ENCODE peak calls at places on chromosomes 3 and 15, in ten cellular contexts. V is Kasumi-1; P is HT1080; Y is AG09319; J is activated gamma-delta T cell treated with Interleukin-2 at 50 U/mL for 16 hours; Z is stimulated activated CD4-positive, alpha-beta T cell treated with anti-CD3 and anti-CD28 coated beads, TNF-alpha, amount 100 ng/mL, for 24 hours; B is HTR-8/SVneo; R is NCI-H1092; F is nucleus accumbens; L is osteocyte. E is an unnamed sample.

GRCh38 chr3:61141697-61142096 is 109.6 kb downstream of the FHIT start:
- DNase-seq in V (no peak), Z (no peak), F (no peak), P (no peak), J (no peak), R (no peak), L (no peak), B (no peak), Y (no peak), E (no peak)

GRCh38 chr15:28128036-28128435 is 28.9 kb upstream of the OCA2 start:
- DNase-seq in L (no peak), R (no peak), Z (no peak), P (no peak), V (no peak), Y (no peak), J (no peak), B (no peak), F (peak), E (peak)

GRCh38 chr3:64166584-64167155 is 58.6 kb downstream of the PRICKLE2 start:
- DNase-seq in Y (no peak), J (no peak), P (peak), F (no peak), B (no peak), V (no peak), R (no peak), L (no peak), Z (no peak), E (no peak)

GRCh38 chr15:67100808-67101581 is 35.6 kb downstream of the SMAD3 start:
- DNase-seq in Z (no peak), R (no peak), F (no peak), B (no peak), L (no peak), Y (no peak), P (no peak), V (no peak), J (no peak), E (no peak)

GRCh38 chr3:187700249-187700648 is 2.1 kb downstream of the RTP2 start:
- DNase-seq in P (no peak), J (no peak), Y (no peak), F (no peak), L (no peak), B (no peak), Z (no peak), R (no peak), V (no peak), E (no peak)

GRCh38 chr15:40286061-40286532 is 3.2 kb upstream of the ANKRD63 start:
- DNase-seq in R (no peak), J (no peak), Z (no peak), L (no peak), V (no peak), Y (no peak), P (no peak), B (no peak), F (peak), E (no peak)

GRCh38 chr3:170759511-170760173 is 110.4 kb downstream of the RPL22L1 start:
- DNase-seq in V (no peak), J (no peak), B (no peak), P (no peak), Y (no peak), F (no peak), R (no peak), Z (no peak), L (no peak), E (peak)

GRCh38 chr3:187921391-187921790 is 176.1 kb upstream of the BCL6 start:
- DNase-seq in F (no peak), Y (no peak), B (no peak), Z (no peak), J (no peak), V (peak), L (no peak), R (no peak), P (no peak), E (no peak)

GRCh38 chr3:43641306-43642114 is 19.7 kb upstream of the ANO10 start:
- DNase-seq in P (no peak), Z (no peak), J (no peak), L (no peak), R (no peak), F (no peak), B (no peak), Y (no peak), V (no peak), E (no peak)

GRCh38 chr3:112074006-112074405 is 12.2 kb upstream of the C3orf52 start:
- DNase-seq in F (no peak), V (no peak), B (no peak), Z (no peak), J (no peak), P (peak), Y (no peak), L (no peak), R (no peak), E (no peak)

GRCh38 chr3:43997788-43998373 is 243.8 kb upstream of the TOPAZ1 start:
- DNase-seq in Z (no peak), F (peak), V (no peak), J (no peak), P (no peak), B (no peak), L (no peak), R (no peak), Y (no peak), E (no peak)

GRCh38 chr15:68209272-68209671 is 4.1 kb upstream of the CALML4 start:
- DNase-seq in B (no peak), V (no peak), Z (no peak), F (no peak), L (no peak), P (no peak), R (no peak), J (no peak), Y (no peak), E (peak)

GRCh38 chr3:156615592-156616173 is 58.7 kb upstream of the TIPARP start:
- DNase-seq in V (no peak), Y (no peak), B (peak), R (no peak), J (no peak), Z (no peak), P (peak), F (peak), L (no peak), E (no peak)

GRCh38 chr3:183553263-183554026 is 2.1 kb downstream of the KLHL6 start:
- DNase-seq in Y (no peak), J (no peak), R (no peak), F (no peak), Z (no peak), B (no peak), P (no peak), L (no peak), V (no peak), E (no peak)

GRCh38 chr15:52804526-52805081 is 14.5 kb upstream of the ONECUT1 start:
- DNase-seq in L (no peak), R (no peak), Z (no peak), P (no peak), V (no peak), Y (no peak), F (no peak), J (no peak), B (no peak), E (peak)

GRCh38 chr15:70488002-70488605 is 275.3 kb downstream of the UACA start:
- DNase-seq in L (peak), Y (no peak), V (peak), P (peak), Z (peak), J (peak), B (peak), R (peak), F (peak), E (no peak)

GRCh38 chr3:188206787-188207186 is 52.8 kb downstream of the LPP start:
- DNase-seq in Z (no peak), B (no peak), F (no peak), J (no peak), P (no peak), Y (no peak), R (no peak), L (no peak), V (no peak), E (no peak)

GRCh38 chr3:74523811-74524210 is 90.6 kb downstream of the CNTN3 start:
- DNase-seq in B (no peak), Y (no peak), P (peak), R (no peak), L (no peak), Z (no peak), V (no peak), F (no peak), J (no peak), E (no peak)

GRCh38 chr3:155869664-155870063 is 786 bp upstream of the GMPS start:
- DNase-seq in P (no peak), B (no peak), R (no peak), J (no peak), V (no peak), F (no peak), L (no peak), Y (no peak), Z (no peak), E (no peak)

GRCh38 chr3:175410251-175410650 is 551.1 kb downstream of the NAALADL2 start:
- DNase-seq in L (no peak), V (no peak), P (no peak), R (no peak), Z (no peak), Y (peak), J (no peak), B (no peak), F (no peak), E (no peak)

GRCh38 chr3:81459733-81460132 is 301.7 kb downstream of the GBE1 start:
- DNase-seq in Y (no peak), B (no peak), Z (no peak), P (no peak), L (no peak), J (no peak), R (no peak), V (no peak), F (no peak), E (no peak)

GRCh38 chr3:45775571-45776290 is 20.6 kb downstream of the SLC6A20 start:
- DNase-seq in Y (no peak), L (peak), F (no peak), B (no peak), R (no peak), P (no peak), V (no peak), J (no peak), Z (no peak), E (no peak)

GRCh38 chr15:40894689-40895308 is 549 bp downstream of the VPS18 start:
- DNase-seq in R (no peak), B (peak), F (peak), J (peak), V (peak), Y (no peak), P (peak), Z (peak), L (no peak), E (peak)

GRCh38 chr3:179323197-179323901 is 518 bp downstream of the ZNF639 start:
- DNase-seq in P (peak), F (peak), R (peak), Z (peak), J (peak), L (peak), V (peak), Y (no peak), B (peak), E (peak)

GRCh38 chr3:187616307-187616939 is 53.8 kb downstream of the SST start:
- DNase-seq in J (peak), P (peak), Z (peak), Y (peak), L (no peak), B (peak), F (peak), R (peak), V (peak), E (no peak)

E was measured in pancreas.